ENCODE peak calls at places on chromosomes 5 and 9, in six cellular contexts. W is K562, B is Peyer's patch, T is breast epithelium, D is upper lobe of left lung, U is A549. H is an unnamed sample. For H3K4me1, the result is how much of the 10 kb centered on the place peaks cover.

GRCh38 chr5:33433303-33434255 is 7.2 kb upstream of the TARS1 start:
- DNase-seq in T (no peak), D (no peak), U (no peak), B (no peak), W (no peak), H (no peak)

GRCh38 chr5:65332591-65332990 is 149.1 kb downstream of the ADAMTS6 start:
- DNase-seq in U (no peak), W (no peak), T (no peak), D (no peak), B (no peak), H (no peak)

GRCh38 chr9:1869843-1870242 is 145.3 kb upstream of the SMARCA2 start:
- DNase-seq in D (no peak), B (no peak), T (no peak), U (peak), W (peak), H (no peak)

GRCh38 chr9:93645921-93646639 is 69.7 kb downstream of the PHF2 start:
- DNase-seq in T (peak), U (no peak), W (no peak), D (no peak), B (peak), H (peak)

GRCh38 chr5:113186061-113186460 is 209.5 kb downstream of the DCP2 start:
- DNase-seq in W (no peak), U (no peak), D (no peak), T (no peak), B (no peak), H (no peak)

GRCh38 chr5:133441166-133441815 is 171.1 kb downstream of the FSTL4 start:
- DNase-seq in D (peak), B (no peak), U (no peak), W (no peak), T (no peak), H (no peak)

GRCh38 chr5:98214240-98215051 is 559.0 kb upstream of the RGMB start:
- DNase-seq in T (no peak), U (no peak), D (peak), W (no peak), B (no peak), H (no peak)

GRCh38 chr5:135895474-135896006 is at the start of gene IL9:
- DNase-seq in T (no peak), U (no peak), B (no peak), W (no peak), D (no peak), H (no peak)

GRCh38 chr5:135320718-135321484 is 78.1 kb downstream of the MACROH2A1 start:
- DNase-seq in U (no peak), W (no peak), D (no peak), B (no peak), T (no peak), H (no peak)

GRCh38 chr5:155839251-155840037 is 487.5 kb upstream of the SGCD start:
- DNase-seq in T (no peak), W (no peak), B (no peak), D (no peak), U (peak), H (no peak)

GRCh38 chr5:139404484-139404840 is 573 bp upstream of the SPATA24 start:
- DNase-seq in T (no peak), D (no peak), U (no peak), B (no peak), W (no peak), H (no peak)

GRCh38 chr5:139403418-139403786 is 487 bp downstream of the SPATA24 start:
- DNase-seq in W (no peak), T (no peak), D (no peak), B (no peak), U (no peak), H (no peak)

GRCh38 chr5:139402561-139403158 is 1.2 kb downstream of the SPATA24 start:
- DNase-seq in U (peak), D (no peak), B (no peak), T (no peak), W (peak), H (no peak)

GRCh38 chr5:139401546-139401945 is 2.3 kb downstream of the SPATA24 start:
- DNase-seq in U (no peak), D (no peak), B (no peak), W (no peak), T (no peak), H (no peak)

GRCh38 chr5:139403787-139404483 is at the start of gene SPATA24:
- DNase-seq in W (peak), T (peak), B (peak), D (peak), U (peak), H (peak)
- TF ChIP-seq POLR2A in W (peak), T (no peak), B (no peak), D (peak), U (peak), H (no peak)

DNA sequence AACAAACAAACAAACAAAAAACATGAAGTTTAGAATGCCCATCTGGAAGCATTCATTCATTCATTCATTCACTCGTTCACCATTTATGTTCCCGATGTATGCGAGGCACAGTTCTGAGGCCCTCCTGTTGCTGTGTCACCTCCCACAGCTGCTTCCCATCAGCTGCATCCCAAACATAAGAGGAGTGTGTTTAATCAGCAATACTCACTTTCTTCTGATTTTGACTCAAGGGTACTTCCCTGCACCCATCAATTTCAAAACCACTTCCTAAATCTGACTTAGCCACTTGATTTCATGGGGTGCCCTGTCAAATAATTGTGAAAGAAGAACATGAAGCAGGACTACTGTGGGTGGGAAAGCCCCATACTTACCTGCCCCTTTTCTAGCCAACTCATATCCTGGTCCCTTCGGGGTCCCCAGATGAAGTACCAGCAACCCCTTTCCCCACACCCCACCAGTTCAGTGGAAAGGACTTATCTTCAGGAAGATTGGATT is 128.0 kb upstream of the IL12B start:
- DNase-seq in D (no peak), U (no peak), B (no peak), W (no peak), T (no peak), H (no peak)
- H3K4me1 ChIP-seq in D (under half), U (under half), B (under half), W (under half), T (under half), H (under half)

GRCh38 chr9:36163840-36164175 is 5.4 kb upstream of the CCIN start:
- DNase-seq in B (no peak), D (no peak), U (no peak), W (no peak), T (no peak), H (no peak)

GRCh38 chr9:36164989-36165388 is 4.2 kb upstream of the CCIN start:
- DNase-seq in U (no peak), D (no peak), B (no peak), T (no peak), W (no peak), H (no peak)

GRCh38 chr9:36164361-36164760 is 4.8 kb upstream of the CCIN start:
- DNase-seq in U (no peak), T (no peak), D (no peak), B (no peak), W (no peak), H (no peak)

GRCh38 chr9:36165766-36166149 is 3.4 kb upstream of the CCIN start:
- DNase-seq in B (no peak), U (no peak), W (no peak), D (no peak), T (no peak), H (no peak)

DNA sequence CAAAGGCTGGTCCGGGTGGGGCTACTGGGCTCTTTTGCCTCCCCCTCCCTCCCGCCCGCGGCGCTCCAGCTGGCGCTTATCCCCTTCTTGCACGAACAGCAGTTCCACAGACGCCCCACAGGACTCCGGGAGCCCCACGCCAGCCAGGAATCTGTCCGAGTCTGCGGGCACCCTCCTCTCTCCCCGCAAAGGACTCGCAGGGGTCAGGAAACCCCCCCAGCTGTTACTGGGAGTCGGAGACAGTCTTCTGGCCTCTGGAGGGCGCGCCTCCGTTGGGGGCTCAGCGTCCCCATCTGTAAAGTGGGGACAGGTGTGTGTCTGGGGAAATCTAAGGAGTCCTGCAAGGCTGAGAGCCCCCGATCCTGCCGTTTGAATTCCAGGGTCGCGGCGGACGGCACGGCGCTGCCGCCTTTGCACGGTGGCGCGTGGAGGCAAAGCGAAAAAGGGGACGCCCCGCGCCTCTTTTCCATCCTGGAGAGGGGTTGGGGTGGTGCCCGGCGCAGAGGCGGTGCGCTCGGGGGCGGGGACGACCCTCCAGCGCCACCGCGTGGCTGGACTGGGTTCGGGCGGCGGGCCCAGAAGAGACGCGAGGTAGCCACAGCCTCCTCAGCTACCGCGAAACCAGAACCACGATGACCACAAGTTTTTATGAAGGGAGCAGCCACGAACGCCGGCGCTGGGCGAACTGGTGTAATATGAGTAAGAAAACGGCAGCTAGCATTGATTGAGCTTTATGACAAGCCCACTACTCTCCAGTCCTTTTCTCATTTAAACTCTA is 2.8 kb upstream of the CCIN start:
- DNase-seq in W (peak), D (peak), T (peak), B (peak), U (peak), H (peak)
- TF ChIP-seq POLR2A in W (no peak), D (no peak), T (no peak), B (no peak), U (no peak), H (no peak)

GRCh38 chr5:150804388-150804787 is 25.8 kb downstream of the SMIM3 start:
- DNase-seq in W (no peak), D (no peak), T (no peak), B (no peak), U (no peak), H (no peak)

GRCh38 chr5:150815010-150815409 is 31.3 kb upstream of the IRGM start:
- DNase-seq in W (no peak), T (no peak), B (no peak), D (no peak), U (no peak), H (no peak)

DNA sequence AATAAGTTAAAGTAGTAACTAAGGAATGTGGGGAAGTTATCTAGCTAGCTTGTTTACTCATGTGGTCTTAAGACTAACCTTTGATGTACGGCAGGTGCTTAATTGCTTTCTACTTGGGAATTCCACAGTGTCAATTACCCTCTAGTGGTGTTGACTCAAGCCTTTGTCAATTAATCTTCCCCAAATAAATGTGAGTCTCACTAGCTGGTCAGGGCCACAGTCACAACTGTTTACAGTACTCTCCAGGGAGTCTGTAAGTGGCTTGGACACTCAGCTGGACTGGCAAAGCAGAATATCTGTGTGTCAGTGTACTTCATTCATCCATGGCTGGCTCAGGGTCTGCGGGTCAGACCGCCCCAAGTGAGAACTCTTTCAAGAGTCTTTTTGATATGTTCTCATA is 30.8 kb downstream of the SMIM3 start:
- DNase-seq in D (no peak), U (no peak), T (no peak), B (no peak), W (no peak), H (no peak)
- H3K4me1 ChIP-seq in D (under half), U (under half), T (under half), B (under half), W (under half), H (under half)

GRCh38 chr5:10301842-10302610 is 5.7 kb downstream of the CMBL start:
- DNase-seq in U (peak), W (no peak), D (peak), T (peak), B (peak), H (peak)
- TF ChIP-seq POLR2A in U (no peak), W (no peak), D (no peak), T (no peak), B (peak), H (no peak)

DNA sequence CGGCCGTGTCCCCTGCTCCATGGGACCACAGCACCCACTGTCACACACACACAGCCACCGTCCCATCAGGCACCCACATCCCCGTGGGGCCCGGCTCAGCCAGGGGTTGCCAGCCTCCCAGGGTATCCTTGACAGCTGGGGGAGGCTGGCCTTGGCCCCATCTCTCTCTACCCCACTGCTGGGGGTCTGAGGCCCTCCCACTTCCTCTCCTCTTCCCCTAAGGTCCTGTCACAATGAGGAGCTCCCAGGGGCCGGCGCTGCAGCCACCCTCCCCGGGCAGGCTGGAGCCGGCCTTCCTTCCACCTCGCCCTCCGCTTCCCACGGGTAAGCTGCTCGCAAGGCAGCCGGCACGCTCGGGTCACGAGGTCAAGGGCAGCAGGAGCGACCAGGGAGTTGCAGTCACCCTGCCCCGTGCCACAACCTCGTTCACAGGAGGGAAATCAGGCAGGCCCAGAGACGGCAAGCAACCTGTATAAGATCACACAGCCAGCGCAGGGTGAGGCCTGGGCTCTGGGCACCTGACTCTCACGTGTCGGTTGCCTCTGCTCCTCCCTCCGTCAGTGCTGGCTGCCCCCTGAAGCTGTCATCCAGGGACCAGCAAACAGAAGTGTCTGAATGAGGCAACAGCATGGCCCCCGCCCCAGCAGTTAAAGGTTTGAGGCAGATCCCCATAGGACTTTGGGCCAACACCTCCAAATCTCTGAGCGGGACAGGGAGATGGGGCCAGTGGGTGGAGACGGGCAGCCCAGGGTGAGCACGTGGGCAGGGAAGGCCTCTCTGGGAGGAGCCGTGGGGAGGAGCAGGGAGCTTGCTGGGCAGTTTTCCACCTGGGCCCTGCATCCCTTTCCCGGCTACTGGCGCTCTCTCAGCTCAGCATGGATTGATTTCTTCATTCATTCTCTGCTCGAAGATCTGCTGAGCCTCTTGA is 38.8 kb upstream of the NOTCH1 start:
- DNase-seq in B (no peak), D (peak), T (no peak), U (no peak), W (no peak), H (no peak)
- H3K4me1 ChIP-seq in B (under half), D (under half), T (under half), U (under half), W (half or more), H (under half)